ENCODE peak calls at places on chromosomes 4 and X, in nine cellular contexts. O is IMR-90; R is hypothalamus; G is lower lobe of right lung; Z is prostate gland; K is T-helper 1 cell; X is ureter; J is neural crest cell; I is activated naive CD4-positive, alpha-beta T cell treated with anti-CD3 and anti-CD28 coated beads, Interleukin-2, amount 10 ng/mL, durations not matched to agents 7 days and 5 days. N is an unnamed sample.

GRCh38 chr4:111602848-111603247 is 542.4 kb upstream of the FAM241A start:
- DNase-seq in O (peak; percentile 28), R (no peak), G (no peak), Z (no peak), K (no peak), X (no peak), J (no peak), I (no peak), N (no peak)

GRCh38 chr4:107987916-107988762 is 1.6 kb upstream of the HADH start:
- DNase-seq in O (no peak), R (no peak), G (no peak), Z (peak; percentile 6), K (no peak), X (no peak), J (no peak), I (no peak), N (no peak)

GRCh38 chrX:22585831-22586230 is 313.1 kb downstream of the CBLL2 start:
- DNase-seq in O (no peak), R (no peak), G (no peak), Z (no peak), K (no peak), X (no peak), J (no peak), I (no peak), N (no peak)

GRCh38 chrX:47568656-47569295 is 7.8 kb downstream of the ARAF start:
- DNase-seq in O (no peak), R (no peak), G (no peak), Z (no peak), K (peak; percentile 31), X (no peak), J (peak; percentile 14), I (peak; percentile 56), N (peak; percentile 37)

GRCh38 chr4:57158762-57159161 is 48.6 kb upstream of the IGFBP7 start:
- DNase-seq in O (no peak), R (no peak), G (no peak), Z (no peak), K (no peak), X (no peak), J (no peak), I (no peak), N (no peak)

GRCh38 chr4:18138076-18138665 is 116.6 kb upstream of the LCORL start:
- DNase-seq in O (no peak), R (no peak), G (no peak), Z (no peak), K (no peak), X (no peak), J (no peak), I (no peak), N (no peak)

GRCh38 chr4:3427134-3427476 is 14.7 kb upstream of the HGFAC start:
- DNase-seq in O (no peak), R (no peak), G (no peak), Z (no peak), K (no peak), X (no peak), J (no peak), I (no peak), N (no peak)

GRCh38 chrX:17415242-17415815 is 40.3 kb downstream of the NHS start:
- DNase-seq in O (no peak), R (no peak), G (no peak), Z (no peak), K (no peak), X (no peak), J (no peak), I (no peak), N (no peak)

GRCh38 chr4:182062936-182063335 is 180.3 kb upstream of the TENM3 start:
- DNase-seq in O (peak; percentile 91), R (no peak), G (no peak), Z (no peak), K (no peak), X (no peak), J (no peak), I (no peak), N (no peak)

GRCh38 chr4:1187182-1187581 is 14.8 kb upstream of the SPON2 start:
- DNase-seq in O (peak; percentile 42), R (no peak), G (no peak), Z (no peak), K (peak; percentile 78), X (no peak), J (no peak), I (peak; percentile 73), N (no peak)

GRCh38 chr4:89871211-89871610 is 23.4 kb upstream of the MMRN1 start:
- DNase-seq in O (no peak), R (no peak), G (no peak), Z (no peak), K (no peak), X (no peak), J (no peak), I (no peak), N (no peak)

GRCh38 chr4:138821321-138821720 is 194.3 kb upstream of the NOCT start:
- DNase-seq in O (no peak), R (no peak), G (no peak), Z (no peak), K (no peak), X (no peak), J (no peak), I (no peak), N (no peak)

GRCh38 chrX:7996414-7996813 is 69.2 kb upstream of the PNPLA4 start:
- DNase-seq in O (peak; percentile 40), R (no peak), G (no peak), Z (no peak), K (peak; percentile 15), X (no peak), J (peak; percentile 53), I (peak; percentile 36), N (peak; percentile 15)

GRCh38 chr4:162560073-162560472 is 396.3 kb upstream of the FSTL5 start:
- DNase-seq in O (no peak), R (no peak), G (no peak), Z (no peak), K (no peak), X (no peak), J (no peak), I (no peak), N (no peak)

GRCh38 chrX:19178402-19178801 is 56.1 kb upstream of the ADGRG2 start:
- DNase-seq in O (no peak), R (no peak), G (no peak), Z (no peak), K (no peak), X (no peak), J (no peak), I (no peak), N (no peak)

GRCh38 chrX:115561605-115562491 is 874 bp downstream of the PLS3 start:
- DNase-seq in O (peak; percentile 35), R (peak; percentile 12), G (peak; percentile 66), Z (peak; percentile 10), K (no peak), X (peak; percentile 54), J (peak; percentile 49), I (no peak), N (peak; percentile 56)

GRCh38 chr4:67779631-67780030 is 25.4 kb upstream of the GNRHR start:
- DNase-seq in O (no peak), R (no peak), G (no peak), Z (no peak), K (peak; percentile 2), X (no peak), J (no peak), I (no peak), N (no peak)

GRCh38 chr4:148344382-148344781 is 97.8 kb downstream of the NR3C2 start:
- DNase-seq in O (no peak), R (no peak), G (no peak), Z (no peak), K (no peak), X (no peak), J (no peak), I (no peak), N (peak; percentile 41)

GRCh38 chrX:40278340-40279090 is 180.8 kb upstream of the BCOR start:
- DNase-seq in O (no peak), R (no peak), G (no peak), Z (no peak), K (peak; percentile 49), X (no peak), J (no peak), I (peak; percentile 46), N (no peak)

GRCh38 chrX:8349816-8350544 is 114.7 kb upstream of the VCX3B start:
- DNase-seq in O (no peak), R (no peak), G (no peak), Z (no peak), K (no peak), X (no peak), J (no peak), I (no peak), N (no peak)

GRCh38 chr4:3304831-3305609 is 12.2 kb downstream of the RGS12 start:
- DNase-seq in O (peak; percentile 52), R (no peak), G (peak; percentile 37), Z (no peak), K (no peak), X (no peak), J (no peak), I (no peak), N (peak; percentile 70)

GRCh38 chrX:134388161-134389109 is 71.5 kb upstream of the HPRT1 start:
- DNase-seq in O (no peak), R (no peak), G (no peak), Z (no peak), K (no peak), X (no peak), J (no peak), I (no peak), N (no peak)

GRCh38 chr4:148565801-148566200 is 123.6 kb upstream of the NR3C2 start:
- DNase-seq in O (no peak), R (no peak), G (no peak), Z (no peak), K (no peak), X (no peak), J (no peak), I (no peak), N (no peak)

GRCh38 chr4:106816501-106816900 is 219.6 kb downstream of the DKK2 start:
- DNase-seq in O (peak; percentile 17), R (no peak), G (no peak), Z (no peak), K (no peak), X (no peak), J (no peak), I (no peak), N (no peak)

GRCh38 chrX:10395643-10396042 is 224.7 kb downstream of the MID1 start:
- DNase-seq in O (no peak), R (no peak), G (no peak), Z (no peak), K (no peak), X (no peak), J (no peak), I (no peak), N (no peak)

GRCh38 chr4:22661443-22661842 is 31.3 kb upstream of the GBA3 start:
- DNase-seq in O (peak; percentile 2), R (no peak), G (no peak), Z (no peak), K (no peak), X (no peak), J (no peak), I (no peak), N (no peak)

GRCh38 chr4:27490315-27490714 is 629.7 kb downstream of the STIM2 start:
- DNase-seq in O (no peak), R (no peak), G (no peak), Z (no peak), K (no peak), X (no peak), J (no peak), I (no peak), N (no peak)

GRCh38 chr4:183723561-183724228 is 64.6 kb downstream of the TRAPPC11 start:
- DNase-seq in O (no peak), R (no peak), G (no peak), Z (no peak), K (no peak), X (no peak), J (no peak), I (no peak), N (no peak)

GRCh38 chr4:106898621-106899230 is 137.4 kb downstream of the DKK2 start:
- DNase-seq in O (peak; percentile 53), R (no peak), G (no peak), Z (no peak), K (peak; percentile 12), X (no peak), J (peak; percentile 43), I (peak; percentile 39), N (peak; percentile 61)

GRCh38 chr4:86630629-86631028 is 36.5 kb downstream of the PTPN13 start:
- DNase-seq in O (no peak), R (no peak), G (no peak), Z (no peak), K (no peak), X (no peak), J (no peak), I (no peak), N (no peak)

GRCh38 chr4:158129649-158130048 is 43.2 kb downstream of the GASK1B start:
- DNase-seq in O (no peak), R (no peak), G (no peak), Z (no peak), K (no peak), X (no peak), J (no peak), I (no peak), N (no peak)